ENCODE peak calls at places on chromosomes 12 and 14, in four cellular contexts. H is dorsolateral prefrontal cortex, B is hepatocyte, J is transverse colon. F is an unnamed sample.

GRCh38 chr12:117967512-117967911 is 1.3 kb downstream of the KSR2 start:
- DNase-seq in H (no peak), J (no peak), B (no peak), F (no peak)

GRCh38 chr12:91215940-91216454 is 33.4 kb upstream of the DCN start:
- DNase-seq in B (no peak), J (no peak), H (no peak), F (no peak)

GRCh38 chr14:55272922-55273321 is 1.7 kb downstream of the FBXO34 start:
- DNase-seq in H (no peak), J (no peak), B (no peak), F (no peak)

GRCh38 chr12:12983420-12984035 is 16.5 kb downstream of the HEBP1 start:
- DNase-seq in H (no peak), J (no peak), B (peak), F (peak)

GRCh38 chr14:100498068-100498467 is 89.1 kb downstream of the BEGAIN start:
- DNase-seq in H (no peak), B (no peak), J (no peak), F (no peak)

GRCh38 chr14:48805315-48805714 is 780.9 kb downstream of the RPS29 start:
- DNase-seq in B (peak), J (no peak), H (no peak), F (peak)

GRCh38 chr12:70876952-70877351 is 43.6 kb downstream of the PTPRR start:
- DNase-seq in J (no peak), H (peak), B (peak), F (no peak)

GRCh38 chr12:57205931-57206330 is 10.7 kb upstream of the NXPH4 start:
- DNase-seq in H (no peak), B (no peak), J (no peak), F (no peak)

GRCh38 chr14:81384900-81385299 is 15.2 kb downstream of the STON2 start:
- DNase-seq in H (no peak), B (no peak), J (no peak), F (no peak)

GRCh38 chr14:106883218-106883692 is 1356.9 kb downstream of the TMEM121 start:
- DNase-seq in B (no peak), H (no peak), J (no peak), F (no peak)

GRCh38 chr12:25155031-25155576 is 39.9 kb downstream of the DNAI7 start:
- DNase-seq in H (no peak), J (no peak), B (peak), F (no peak)

GRCh38 chr14:75968461-75968860 is 13.3 kb downstream of the TGFB3 start:
- DNase-seq in J (no peak), B (no peak), H (no peak), F (no peak)

GRCh38 chr14:62077676-62078261 is 315.5 kb downstream of the SNAPC1 start:
- DNase-seq in H (no peak), B (no peak), J (no peak), F (no peak)

GRCh38 chr12:130838284-130838950 is 633 bp downstream of the STX2 start:
- DNase-seq in J (peak), B (peak), H (no peak), F (peak)

GRCh38 chr12:70835948-70836347 is 84.6 kb downstream of the PTPRR start:
- DNase-seq in B (no peak), H (no peak), J (no peak), F (no peak)

GRCh38 chr12:23041774-23042173 is 416.8 kb downstream of the ETNK1 start:
- DNase-seq in H (no peak), J (no peak), B (no peak), F (no peak)

GRCh38 chr14:38592764-38593442 is 337.0 kb upstream of the CLEC14A start:
- DNase-seq in H (no peak), B (no peak), J (no peak), F (no peak)

GRCh38 chr12:18217981-18218380 is 43.3 kb upstream of the PIK3C2G start:
- DNase-seq in H (no peak), B (no peak), J (no peak), F (no peak)

GRCh38 chr14:76710093-76711010 is 50.9 kb upstream of the VASH1 start:
- DNase-seq in B (peak), H (no peak), J (no peak), F (no peak)

GRCh38 chr14:22289570-22289969 is 299.5 kb downstream of the DAD1 start:
- DNase-seq in J (no peak), B (no peak), H (no peak), F (no peak)

DNA sequence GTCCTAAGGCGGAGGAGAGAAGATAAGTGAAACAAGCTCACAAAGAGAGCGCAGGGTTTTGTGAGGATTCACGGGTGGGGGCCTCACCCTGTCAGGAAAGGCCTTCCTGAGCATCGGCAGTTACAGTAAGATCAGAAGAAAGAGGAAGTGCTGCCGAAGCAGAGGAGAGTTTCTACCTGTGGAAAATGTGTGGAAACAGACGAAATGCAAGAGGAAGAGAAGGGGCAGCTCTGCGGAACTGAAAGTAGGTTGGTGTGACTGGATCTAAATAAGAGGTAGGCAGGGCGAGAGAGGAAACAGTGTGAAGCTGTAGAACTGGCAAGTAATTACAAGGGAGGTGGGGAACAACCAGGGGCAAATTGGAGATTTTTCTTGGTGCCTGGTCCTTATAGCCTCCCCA is 2.7 kb downstream of the GPR68 start:
- DNase-seq in H (no peak), J (no peak), B (no peak), F (no peak)
- H3K4me3 ChIP-seq in H (no peak), J (no peak), B (no peak), F (no peak)

DNA sequence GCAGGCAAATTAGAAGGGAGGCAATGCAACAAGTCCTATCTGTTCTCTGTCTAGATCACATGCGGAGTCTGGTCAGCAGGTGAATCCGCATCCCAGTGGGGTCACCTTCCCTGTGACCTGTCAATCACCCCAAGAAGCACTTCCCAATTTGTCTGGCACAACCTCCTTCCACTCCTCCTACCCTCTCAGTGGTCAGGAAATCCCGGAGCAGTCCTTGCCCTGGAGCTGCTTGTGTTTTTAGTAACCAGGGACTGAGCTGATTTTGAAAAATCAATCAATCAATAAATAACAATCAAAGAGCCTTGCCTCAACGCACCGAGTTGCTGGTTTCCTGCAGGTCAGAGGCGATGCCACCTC is 572 bp upstream of the ACSS3 start:
- DNase-seq in H (no peak), B (no peak), J (no peak), F (no peak)
- H3K4me3 ChIP-seq in H (peak), B (peak), J (no peak), F (no peak)

DNA sequence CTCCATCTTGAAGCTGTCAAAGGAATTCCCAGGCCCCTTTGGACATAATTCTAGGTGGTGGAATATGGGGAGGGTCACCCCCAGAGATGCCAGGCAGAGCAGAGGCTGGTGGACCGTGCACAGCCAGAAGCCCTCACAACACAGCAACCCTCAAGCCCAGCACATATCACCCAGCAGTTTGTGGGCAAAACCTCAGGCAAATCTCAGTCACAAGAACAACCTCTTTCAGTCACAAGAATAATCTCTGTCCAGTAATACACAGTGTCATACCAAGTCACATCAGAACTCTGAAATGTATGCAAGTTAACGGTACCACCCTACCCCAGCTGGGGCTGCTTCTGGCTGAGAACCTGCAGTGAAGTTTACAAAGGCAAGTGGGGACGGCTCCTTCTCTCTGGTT is 481.0 kb upstream of the TMEM132C start:
- DNase-seq in H (no peak), B (no peak), J (no peak), F (no peak)
- H3K4me3 ChIP-seq in H (no peak), B (no peak), J (no peak), F (no peak)

DNA sequence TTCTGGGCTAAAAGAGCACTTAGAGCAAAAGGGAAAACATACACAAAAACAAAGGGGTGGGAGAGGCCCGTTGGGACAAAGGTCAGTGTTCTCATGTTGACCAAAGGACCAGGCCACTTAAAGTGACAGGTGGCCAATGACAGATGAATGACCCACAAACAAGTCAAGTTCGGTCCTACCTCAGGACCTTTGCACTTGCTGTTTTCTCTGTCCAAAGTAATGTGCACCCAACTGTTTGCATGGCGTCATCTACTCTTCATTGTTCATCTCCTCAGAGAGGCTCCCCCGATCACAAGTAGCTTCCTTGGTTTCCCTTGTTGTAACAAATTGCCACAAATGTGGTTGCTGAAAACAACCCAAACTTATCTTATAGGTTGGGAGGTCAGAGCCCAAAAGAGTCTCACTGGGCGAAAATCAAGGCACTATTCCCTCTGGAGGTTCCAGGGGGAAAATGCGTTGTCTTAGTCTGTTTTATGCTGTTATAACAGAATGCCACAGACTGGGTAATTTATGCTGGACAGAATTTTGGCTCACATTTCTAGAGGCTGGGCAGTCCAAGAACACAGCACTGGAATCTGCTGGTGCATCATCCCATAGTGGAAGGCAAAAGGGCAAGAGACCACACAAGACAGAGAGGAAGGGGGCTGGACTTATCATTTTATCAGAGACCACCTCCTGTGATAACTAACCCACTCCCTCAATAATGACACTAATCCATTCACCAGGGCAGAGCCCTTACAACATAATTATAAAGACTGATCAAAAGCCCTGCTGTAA is 23.9 kb downstream of the CLMN start:
- DNase-seq in B (no peak), H (no peak), J (no peak), F (no peak)
- H3K4me3 ChIP-seq in B (no peak), H (no peak), J (no peak), F (no peak)

GRCh38 chr12:52884526-52885293 is 20.2 kb downstream of the KRT8 start:
- DNase-seq in H (peak), J (peak), B (peak), F (peak)
- H3K4me3 ChIP-seq in H (no peak), J (no peak), B (no peak), F (peak)